ENCODE peak calls at places on chromosomes 2 and 18, in four cellular contexts. One of them, this sample, is unnamed.

GRCh38 chr2:105843797-105844374 is 99.2 kb downstream of the NCK2 start:
- DNase-seq in HepG2: peak
- DNase-seq in GM12878: no peak
- DNase-seq in K562: no peak
- DNase-seq in this sample: no peak

GRCh38 chr2:232454630-232455029 is 1.3 kb upstream of the ALPI start:
- DNase-seq in HepG2: no peak
- DNase-seq in GM12878: no peak
- DNase-seq in K562: no peak
- DNase-seq in this sample: no peak

GRCh38 chr18:50398947-50399346 is 24.1 kb downstream of the SKA1 start:
- DNase-seq in HepG2: no peak
- DNase-seq in GM12878: no peak
- DNase-seq in K562: no peak
- DNase-seq in this sample: no peak

GRCh38 chr2:200479617-200480292 is 30.1 kb downstream of the KCTD18 start:
- DNase-seq in HepG2: peak
- DNase-seq in GM12878: no peak
- DNase-seq in K562: no peak
- DNase-seq in this sample: no peak

GRCh38 chr18:22613058-22613690 is 195.5 kb upstream of the CTAGE1 start:
- DNase-seq in HepG2: no peak
- DNase-seq in GM12878: no peak
- DNase-seq in K562: no peak
- DNase-seq in this sample: no peak

GRCh38 chr2:72427022-72427861 is 279.6 kb upstream of the CYP26B1 start:
- DNase-seq in HepG2: no peak
- DNase-seq in GM12878: no peak
- DNase-seq in K562: no peak
- DNase-seq in this sample: no peak

GRCh38 chr2:50720695-50721314 is 311.1 kb downstream of the NRXN1 start:
- DNase-seq in HepG2: no peak
- DNase-seq in GM12878: no peak
- DNase-seq in K562: no peak
- DNase-seq in this sample: no peak

GRCh38 chr2:165239230-165239629 is at the start of gene SCN2A:
- DNase-seq in HepG2: peak
- DNase-seq in GM12878: no peak
- DNase-seq in K562: peak
- DNase-seq in this sample: no peak

GRCh38 chr18:65659312-65659711 is 91.5 kb upstream of the CDH7 start:
- DNase-seq in HepG2: no peak
- DNase-seq in GM12878: no peak
- DNase-seq in K562: no peak
- DNase-seq in this sample: no peak

GRCh38 chr2:88069117-88069516 is 1.5 kb downstream of the SMYD1 start:
- DNase-seq in HepG2: no peak
- DNase-seq in GM12878: no peak
- DNase-seq in K562: no peak
- DNase-seq in this sample: no peak

GRCh38 chr18:58639751-58640427 is 11.0 kb upstream of the ALPK2 start:
- DNase-seq in HepG2: no peak
- DNase-seq in GM12878: no peak
- DNase-seq in K562: no peak
- DNase-seq in this sample: no peak

GRCh38 chr2:158746488-158746887 is 48.6 kb upstream of the DAPL1 start:
- DNase-seq in HepG2: no peak
- DNase-seq in GM12878: no peak
- DNase-seq in K562: no peak
- DNase-seq in this sample: no peak

GRCh38 chr2:189412330-189412953 is 28.8 kb upstream of the WDR75 start:
- DNase-seq in HepG2: peak
- DNase-seq in GM12878: no peak
- DNase-seq in K562: peak
- DNase-seq in this sample: peak

GRCh38 chr2:31205613-31206012 is 11.7 kb downstream of the CAPN14 start:
- DNase-seq in HepG2: no peak
- DNase-seq in GM12878: no peak
- DNase-seq in K562: no peak
- DNase-seq in this sample: no peak

GRCh38 chr2:159753797-159754196 is 41.5 kb downstream of the MARCHF7 start:
- DNase-seq in HepG2: no peak
- DNase-seq in GM12878: no peak
- DNase-seq in K562: no peak
- DNase-seq in this sample: no peak

GRCh38 chr2:95158891-95159619 is 593 bp downstream of the ZNF514 start:
- DNase-seq in HepG2: peak
- DNase-seq in GM12878: no peak
- DNase-seq in K562: peak
- DNase-seq in this sample: peak

GRCh38 chr2:71299507-71299906 is 32.1 kb upstream of the ZNF638 start:
- DNase-seq in HepG2: peak
- DNase-seq in GM12878: no peak
- DNase-seq in K562: peak
- DNase-seq in this sample: no peak

GRCh38 chr2:85997016-85997970 is 108.4 kb downstream of the POLR1A start:
- DNase-seq in HepG2: no peak
- DNase-seq in GM12878: no peak
- DNase-seq in K562: peak
- DNase-seq in this sample: no peak

DNA sequence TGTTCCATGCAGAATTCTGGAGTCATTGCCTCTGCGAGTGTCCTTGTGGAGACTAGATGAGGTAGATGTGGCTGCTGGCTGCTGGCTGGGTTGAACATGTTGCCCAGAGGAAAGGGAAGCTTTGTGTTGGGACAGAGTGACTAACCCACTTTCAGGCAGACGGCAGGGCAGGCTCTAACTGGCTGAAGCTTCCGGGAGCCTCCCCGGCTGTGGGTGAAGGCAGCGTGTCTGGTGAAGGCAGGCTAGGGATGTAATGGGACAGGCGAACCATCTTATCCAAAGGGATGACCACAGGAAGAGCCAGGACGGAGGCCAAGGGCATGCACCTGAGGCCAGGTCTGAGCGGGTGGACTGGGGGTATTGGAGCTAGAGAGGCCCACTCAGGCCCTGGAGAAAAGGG is 16.0 kb downstream of the ASPRV1 start:
- DNase-seq in HepG2: no peak
- DNase-seq in GM12878: no peak
- DNase-seq in K562: no peak
- DNase-seq in this sample: no peak
- TF ChIP-seq CBFB in HepG2: no peak
- TF ChIP-seq CBFB in GM12878: no peak
- TF ChIP-seq CBFB in K562: no peak
- TF ChIP-seq CBFB in this sample: no peak

GRCh38 chr2:61180686-61181085 is 18.7 kb downstream of the C2orf74 start:
- DNase-seq in HepG2: no peak
- DNase-seq in GM12878: no peak
- DNase-seq in K562: no peak
- DNase-seq in this sample: no peak

GRCh38 chr2:61176755-61177726 is 15.1 kb downstream of the C2orf74 start:
- DNase-seq in HepG2: peak
- DNase-seq in GM12878: peak
- DNase-seq in K562: peak
- DNase-seq in this sample: peak

GRCh38 chr2:61178603-61179545 is 16.9 kb downstream of the C2orf74 start:
- DNase-seq in HepG2: no peak
- DNase-seq in GM12878: no peak
- DNase-seq in K562: no peak
- DNase-seq in this sample: no peak

GRCh38 chr2:61179701-61180639 is 18.0 kb downstream of the C2orf74 start:
- DNase-seq in HepG2: no peak
- DNase-seq in GM12878: no peak
- DNase-seq in K562: no peak
- DNase-seq in this sample: no peak

DNA sequence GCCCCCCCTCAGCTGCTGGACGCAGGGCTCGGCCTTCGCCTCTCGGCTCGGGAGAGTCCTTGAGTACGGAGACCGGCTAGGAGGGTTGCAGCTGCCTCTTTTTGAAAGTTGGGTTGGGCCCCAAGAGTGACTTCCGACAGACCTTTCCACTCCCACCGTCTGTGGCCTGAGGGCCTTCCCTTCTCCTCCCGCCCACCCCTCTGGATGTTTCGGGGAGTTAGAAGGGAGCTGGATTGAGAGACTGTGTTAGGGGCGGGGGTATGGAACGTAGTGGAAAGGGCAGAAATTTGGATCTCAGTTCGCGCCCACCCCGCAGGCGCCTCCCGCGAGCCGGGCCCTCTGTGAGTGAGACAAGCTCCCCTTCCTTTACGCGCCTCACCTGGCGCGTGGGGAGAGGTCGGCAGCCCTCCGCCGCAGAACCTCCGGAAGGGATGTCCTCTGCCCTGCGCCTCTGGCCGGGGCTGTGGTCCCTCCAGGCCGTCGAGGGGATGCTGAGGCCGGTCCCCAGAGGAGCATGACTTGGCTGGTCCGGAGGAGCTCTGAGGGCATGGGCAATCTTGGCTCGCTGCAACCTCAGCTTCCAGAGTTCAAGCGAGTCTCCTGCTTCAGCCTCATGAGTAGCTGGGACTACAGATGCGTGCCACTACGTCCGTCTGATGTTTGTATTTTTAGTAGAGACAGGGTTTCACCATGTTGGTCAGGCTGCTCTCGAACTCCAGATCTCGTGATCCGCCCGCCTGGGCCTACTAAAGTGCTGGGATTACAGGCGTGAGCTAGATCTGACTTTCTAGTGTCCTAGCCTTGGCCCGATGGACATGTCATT is 15.9 kb downstream of the C2orf74 start:
- DNase-seq in HepG2: peak
- DNase-seq in GM12878: no peak
- DNase-seq in K562: no peak
- DNase-seq in this sample: peak
- TF ChIP-seq TCF7 in HepG2: no peak
- TF ChIP-seq TCF7 in GM12878: no peak
- TF ChIP-seq TCF7 in K562: no peak
- TF ChIP-seq TCF7 in this sample: no peak

GRCh38 chr2:239894276-239894675 is 130.9 kb downstream of the NDUFA10 start:
- DNase-seq in HepG2: no peak
- DNase-seq in GM12878: no peak
- DNase-seq in K562: no peak
- DNase-seq in this sample: no peak
- TF ChIP-seq CBFB in HepG2: no peak
- TF ChIP-seq CBFB in GM12878: no peak
- TF ChIP-seq CBFB in K562: no peak
- TF ChIP-seq CBFB in this sample: no peak

GRCh38 chr2:167844714-167845530 is 402.5 kb downstream of the STK39 start:
- DNase-seq in HepG2: peak
- DNase-seq in GM12878: no peak
- DNase-seq in K562: no peak
- DNase-seq in this sample: peak
- TF ChIP-seq TCF7 in HepG2: no peak
- TF ChIP-seq TCF7 in GM12878: no peak
- TF ChIP-seq TCF7 in K562: no peak
- TF ChIP-seq TCF7 in this sample: no peak

DNA sequence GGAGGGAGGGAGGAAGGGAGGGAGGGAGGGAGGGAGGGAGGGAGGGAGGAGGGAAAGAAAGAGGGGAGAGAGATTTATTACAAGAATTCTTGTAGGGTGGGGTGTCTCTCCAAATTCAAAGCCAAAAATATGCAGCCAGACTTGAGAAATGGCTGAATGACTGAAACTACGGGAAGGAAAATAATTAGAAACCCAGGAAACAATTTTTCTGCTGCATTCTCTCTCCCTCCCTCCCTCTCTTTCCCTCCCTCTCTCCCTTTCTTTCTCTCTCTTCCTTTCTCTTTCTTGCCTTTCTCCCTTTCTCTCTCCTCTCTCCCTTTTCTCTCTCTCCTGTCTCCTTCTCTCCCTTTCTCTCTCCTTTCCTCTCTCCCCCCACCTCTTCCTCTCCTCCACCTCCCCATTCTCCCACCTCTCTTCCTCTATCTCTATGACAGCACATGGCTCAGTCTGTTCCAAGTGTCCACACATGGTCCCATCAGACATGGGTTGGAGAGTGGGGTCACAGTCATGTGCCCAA is 218.7 kb downstream of the C1D start:
- DNase-seq in HepG2: no peak
- DNase-seq in GM12878: no peak
- DNase-seq in K562: no peak
- DNase-seq in this sample: no peak
- TF ChIP-seq CBFB in HepG2: no peak
- TF ChIP-seq CBFB in GM12878: no peak
- TF ChIP-seq CBFB in K562: no peak
- TF ChIP-seq CBFB in this sample: no peak